ENCODE peak calls at places on chromosomes 5 and 9, in six cellular contexts. E, D, G, U, Q and L are unnamed samples.
A peak's percentile ranks its signal among the peaks of the same experiment; 100 is the strongest.

GRCh38 chr5:157387164-157387563 is 72.8 kb upstream of the NIPAL4 start:
- DNase-seq in E (no peak), D (no peak), G (no peak), U (no peak), Q (no peak), L (no peak)

GRCh38 chr9:133709716-133710571 is 28.2 kb downstream of the SARDH start:
- DNase-seq in E (no peak), D (no peak), G (no peak), U (no peak), Q (peak; percentile 59), L (no peak)

GRCh38 chr5:134127988-134128647 is 13.6 kb downstream of the TCF7 start:
- DNase-seq in E (no peak), D (no peak), G (no peak), U (no peak), Q (no peak), L (no peak)

GRCh38 chr9:13626601-13627000 is 347.1 kb upstream of the MPDZ start:
- DNase-seq in E (no peak), D (no peak), G (no peak), U (no peak), Q (no peak), L (no peak)

GRCh38 chr9:137021979-137022619 is 5.9 kb downstream of the ABCA2 start:
- DNase-seq in E (no peak), D (peak; percentile 73), G (peak; percentile 65), U (peak; percentile 54), Q (no peak), L (no peak)

GRCh38 chr9:16825971-16826370 is 44.5 kb downstream of the BNC2 start:
- DNase-seq in E (no peak), D (no peak), G (no peak), U (no peak), Q (no peak), L (no peak)

GRCh38 chr9:71681708-71682268 is 86.5 kb downstream of the CEMIP2 start:
- DNase-seq in E (no peak), D (peak; percentile 66), G (no peak), U (no peak), Q (no peak), L (no peak)

GRCh38 chr9:75672478-75672877 is 218.0 kb upstream of the PCSK5 start:
- DNase-seq in E (no peak), D (no peak), G (no peak), U (no peak), Q (no peak), L (no peak)

GRCh38 chr9:134391319-134392231 is 65.3 kb downstream of the RXRA start:
- DNase-seq in E (no peak), D (no peak), G (peak; percentile 87), U (no peak), Q (no peak), L (no peak)

GRCh38 chr9:101173907-101174306 is 145.4 kb downstream of the PLPPR1 start:
- DNase-seq in E (no peak), D (no peak), G (no peak), U (no peak), Q (no peak), L (no peak)

GRCh38 chr9:8599937-8600336 is 800.4 kb upstream of the DMAC1 start:
- DNase-seq in E (no peak), D (no peak), G (no peak), U (no peak), Q (no peak), L (no peak)

GRCh38 chr5:147248584-147248983 is 13.8 kb downstream of the STK32A start:
- DNase-seq in E (no peak), D (no peak), G (no peak), U (no peak), Q (no peak), L (no peak)

GRCh38 chr9:111483419-111483861 is 743 bp downstream of the ECPAS start:
- DNase-seq in E (no peak), D (peak; percentile 30), G (peak; percentile 59), U (no peak), Q (peak; percentile 82), L (peak; percentile 71)

GRCh38 chr9:113734826-113735225 is 141.3 kb upstream of the ZNF618 start:
- DNase-seq in E (no peak), D (no peak), G (no peak), U (no peak), Q (no peak), L (no peak)

GRCh38 chr5:154944716-154945115 is 3.8 kb downstream of the MRPL22 start:
- DNase-seq in E (no peak), D (no peak), G (no peak), U (no peak), Q (no peak), L (no peak)

GRCh38 chr5:31663519-31663918 is 24.6 kb downstream of the PDZD2 start:
- DNase-seq in E (peak; percentile 46), D (no peak), G (no peak), U (peak; percentile 25), Q (no peak), L (peak; percentile 73)

GRCh38 chr5:115623632-115624031 is 2.2 kb downstream of the TMED7 start:
- DNase-seq in E (no peak), D (no peak), G (no peak), U (no peak), Q (no peak), L (no peak)

GRCh38 chr9:138114501-138115245 is 237.1 kb downstream of the CACNA1B start:
- DNase-seq in E (no peak), D (no peak), G (no peak), U (no peak), Q (peak; percentile 16), L (no peak)

GRCh38 chr9:85268024-85268610 is 473.6 kb downstream of the AGTPBP1 start:
- DNase-seq in E (no peak), D (no peak), G (no peak), U (no peak), Q (no peak), L (no peak)

GRCh38 chr5:179343021-179343781 is 2.1 kb downstream of the ADAMTS2 start:
- DNase-seq in E (no peak), D (no peak), G (no peak), U (no peak), Q (peak; percentile 37), L (no peak)

GRCh38 chr5:136769900-136770684 is 404.7 kb upstream of the TRPC7 start:
- DNase-seq in E (peak; percentile 70), D (peak; percentile 45), G (peak; percentile 5), U (peak; percentile 57), Q (peak; percentile 82), L (peak; percentile 79)

GRCh38 chr5:116300016-116300601 is 215.3 kb downstream of the COMMD10 start:
- DNase-seq in E (no peak), D (no peak), G (no peak), U (no peak), Q (no peak), L (no peak)

GRCh38 chr5:151448038-151448985 is 909 bp downstream of the SLC36A1 start:
- DNase-seq in E (no peak), D (peak; percentile 42), G (peak; percentile 18), U (no peak), Q (no peak), L (no peak)

GRCh38 chr5:147643142-147643541 is 133.3 kb upstream of the DPYSL3 start:
- DNase-seq in E (no peak), D (peak; percentile 58), G (no peak), U (no peak), Q (no peak), L (no peak)

GRCh38 chr5:4549351-4549750 is 590.8 kb upstream of the ADAMTS16 start:
- DNase-seq in E (no peak), D (no peak), G (no peak), U (no peak), Q (no peak), L (no peak)

GRCh38 chr9:25716220-25716872 is 38.1 kb upstream of the TUSC1 start:
- DNase-seq in E (peak; percentile 4), D (peak; percentile 44), G (no peak), U (no peak), Q (no peak), L (no peak)

DNA sequence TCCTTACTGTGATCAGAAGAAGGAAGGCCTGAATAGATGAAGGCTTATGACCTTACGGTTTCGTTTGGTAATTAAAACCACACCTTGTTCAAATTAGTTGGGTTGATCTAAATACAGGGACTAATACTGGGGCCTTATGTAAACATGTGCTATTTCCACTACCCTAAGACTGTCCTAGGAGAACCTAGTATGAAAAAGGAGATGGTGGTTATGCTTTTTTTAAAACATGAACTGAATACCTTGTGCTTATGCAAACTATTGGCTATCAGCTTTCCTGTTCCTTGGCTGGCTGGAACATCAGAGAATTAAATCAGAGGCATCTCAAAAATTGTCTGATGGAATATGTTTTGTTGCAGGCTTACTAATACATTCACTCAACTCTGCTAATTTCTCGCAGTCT is 3.9 kb downstream of the MYOT start:
- DNase-seq in E (no peak), D (no peak), G (no peak), U (no peak), Q (no peak), L (no peak)
- H3K4me1 ChIP-seq in E (no peaks in the 10 kb centered on the region), D (no peaks in the 10 kb centered on the region), G (no peaks in the 10 kb centered on the region), U (peaks cover 31% of the 10 kb centered on the region), Q (no peaks in the 10 kb centered on the region), L (no peaks in the 10 kb centered on the region)

GRCh38 chr9:126386088-126386487 is 59.5 kb downstream of the MVB12B start:
- DNase-seq in E (no peak), D (no peak), G (no peak), U (no peak), Q (peak; percentile 6), L (no peak)

GRCh38 chr9:126386814-126387213 is 60.2 kb downstream of the MVB12B start:
- DNase-seq in E (no peak), D (no peak), G (no peak), U (no peak), Q (no peak), L (no peak)

GRCh38 chr9:126389958-126390357 is 63.3 kb downstream of the MVB12B start:
- DNase-seq in E (no peak), D (no peak), G (no peak), U (no peak), Q (no peak), L (no peak)

GRCh38 chr9:126390923-126391322 is 64.3 kb downstream of the MVB12B start:
- DNase-seq in E (no peak), D (no peak), G (no peak), U (no peak), Q (no peak), L (no peak)

GRCh38 chr9:126388964-126389363 is 62.3 kb downstream of the MVB12B start:
- DNase-seq in E (no peak), D (no peak), G (no peak), U (no peak), Q (peak; percentile 49), L (no peak)
- H3K4me1 ChIP-seq in E (peaks cover 69% of the 10 kb centered on the region), D (peaks cover 20% of the 10 kb centered on the region), G (no peaks in the 10 kb centered on the region), U (peaks cover 31% of the 10 kb centered on the region), Q (no peaks in the 10 kb centered on the region), L (peaks cover 13% of the 10 kb centered on the region)

GRCh38 chr5:95110112-95110511 is 174.8 kb downstream of the MCTP1 start:
- DNase-seq in E (no peak), D (no peak), G (no peak), U (no peak), Q (no peak), L (no peak)
- H3K4me1 ChIP-seq in E (no peaks in the 10 kb centered on the region), D (no peaks in the 10 kb centered on the region), G (no peaks in the 10 kb centered on the region), U (no peaks in the 10 kb centered on the region), Q (no peaks in the 10 kb centered on the region), L (no peaks in the 10 kb centered on the region)

DNA sequence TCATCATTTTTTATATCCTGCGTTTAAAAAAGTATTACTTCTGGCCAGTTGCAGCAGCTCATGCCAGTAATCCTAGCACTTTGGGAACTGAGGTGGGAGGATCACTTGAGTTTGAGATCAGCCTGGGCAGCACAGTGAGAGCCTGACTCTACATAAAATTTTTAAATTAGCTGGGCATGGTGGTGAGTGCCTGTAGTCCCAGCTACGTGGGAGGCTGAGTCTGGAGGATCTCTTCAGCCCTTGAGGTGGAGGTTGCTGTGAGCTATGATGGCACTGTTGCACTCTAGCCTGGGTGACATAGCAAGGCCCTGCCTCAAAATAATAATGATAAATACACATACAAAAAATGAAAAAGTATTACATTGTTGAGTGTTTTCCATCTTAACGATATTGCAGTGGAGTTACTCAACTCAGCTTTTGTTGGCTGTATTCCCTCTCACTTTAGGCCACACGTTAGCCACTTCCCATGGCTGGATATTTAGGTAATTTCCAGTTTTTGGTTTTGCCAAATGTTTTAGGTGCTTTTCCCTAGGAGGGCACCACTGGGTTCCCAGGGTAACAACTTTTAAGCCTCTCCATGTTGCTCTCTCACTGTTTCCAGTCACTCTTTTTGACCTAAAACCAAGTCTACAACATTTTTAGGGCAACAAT is 20.6 kb downstream of the SHB start:
- DNase-seq in E (no peak), D (peak; percentile 42), G (no peak), U (no peak), Q (peak; percentile 2), L (no peak)
- H3K4me1 ChIP-seq in E (peaks cover 22% of the 10 kb centered on the region), D (peaks cover 51% of the 10 kb centered on the region), G (no peaks in the 10 kb centered on the region), U (peaks cover 30% of the 10 kb centered on the region), Q (peaks cover 44% of the 10 kb centered on the region), L (peaks cover 61% of the 10 kb centered on the region)